ENCODE peak calls at places on chromosomes 2 and 18, in six cellular contexts. One of them, this sample, is unnamed.

GRCh38 chr18:68244786-68245185 is 470.1 kb downstream of the TMX3 start:
- DNase-seq in mesothelial cell of epicardium: no peak
- DNase-seq in GM12864: no peak
- DNase-seq in upper lobe of left lung: no peak
- DNase-seq in heart left ventricle: no peak
- DNase-seq in pancreas: no peak
- DNase-seq in this sample: no peak

GRCh38 chr2:58950795-58951462 is 709.8 kb upstream of the FANCL start:
- DNase-seq in upper lobe of left lung: no peak
- DNase-seq in pancreas: no peak
- DNase-seq in heart left ventricle: no peak
- DNase-seq in GM12864: no peak
- DNase-seq in mesothelial cell of epicardium: no peak
- DNase-seq in this sample: no peak

GRCh38 chr18:80246656-80247402 is 485 bp downstream of the PARD6G start:
- DNase-seq in GM12864: no peak
- DNase-seq in pancreas: no peak
- DNase-seq in heart left ventricle: no peak
- DNase-seq in upper lobe of left lung: peak; percentile 89
- DNase-seq in mesothelial cell of epicardium: peak; percentile 68
- DNase-seq in this sample: peak; percentile 45

GRCh38 chr2:18790465-18791171 is 201.2 kb upstream of the NT5C1B start:
- DNase-seq in upper lobe of left lung: no peak
- DNase-seq in heart left ventricle: no peak
- DNase-seq in mesothelial cell of epicardium: no peak
- DNase-seq in GM12864: no peak
- DNase-seq in pancreas: no peak
- DNase-seq in this sample: no peak

GRCh38 chr18:2589345-2590060 is 18.1 kb downstream of the NDC80 start:
- DNase-seq in mesothelial cell of epicardium: no peak
- DNase-seq in pancreas: no peak
- DNase-seq in upper lobe of left lung: no peak
- DNase-seq in GM12864: no peak
- DNase-seq in heart left ventricle: no peak
- DNase-seq in this sample: no peak

GRCh38 chr2:1571477-1572417 is 158.5 kb downstream of the TPO start:
- DNase-seq in upper lobe of left lung: no peak
- DNase-seq in mesothelial cell of epicardium: peak; percentile 7
- DNase-seq in heart left ventricle: no peak
- DNase-seq in GM12864: no peak
- DNase-seq in pancreas: no peak
- DNase-seq in this sample: no peak

GRCh38 chr18:56431551-56431950 is 206.8 kb downstream of the TXNL1 start:
- DNase-seq in GM12864: no peak
- DNase-seq in upper lobe of left lung: no peak
- DNase-seq in heart left ventricle: no peak
- DNase-seq in pancreas: peak; percentile 46
- DNase-seq in mesothelial cell of epicardium: no peak
- DNase-seq in this sample: no peak

GRCh38 chr2:240462073-240462703 is 26.7 kb downstream of the GPC1 start:
- DNase-seq in heart left ventricle: peak; percentile 42
- DNase-seq in GM12864: no peak
- DNase-seq in pancreas: peak; percentile 8
- DNase-seq in upper lobe of left lung: peak; percentile 79
- DNase-seq in mesothelial cell of epicardium: peak; percentile 33
- DNase-seq in this sample: no peak

GRCh38 chr2:143968860-143969259 is 551.1 kb downstream of the ZEB2 start:
- DNase-seq in mesothelial cell of epicardium: no peak
- DNase-seq in pancreas: no peak
- DNase-seq in heart left ventricle: no peak
- DNase-seq in GM12864: no peak
- DNase-seq in upper lobe of left lung: no peak
- DNase-seq in this sample: no peak

GRCh38 chr2:8457092-8457481 is 224.8 kb upstream of the ID2 start:
- DNase-seq in GM12864: no peak
- DNase-seq in heart left ventricle: peak; percentile 62
- DNase-seq in pancreas: peak; percentile 33
- DNase-seq in upper lobe of left lung: peak; percentile 86
- DNase-seq in mesothelial cell of epicardium: no peak
- DNase-seq in this sample: no peak

GRCh38 chr2:107545851-107546250 is 280.8 kb upstream of the RGPD4 start:
- DNase-seq in heart left ventricle: no peak
- DNase-seq in mesothelial cell of epicardium: no peak
- DNase-seq in upper lobe of left lung: no peak
- DNase-seq in GM12864: no peak
- DNase-seq in pancreas: no peak
- DNase-seq in this sample: no peak

GRCh38 chr2:233807215-233807865 is 29.2 kb downstream of the MROH2A start:
- DNase-seq in pancreas: peak; percentile 2
- DNase-seq in heart left ventricle: no peak
- DNase-seq in mesothelial cell of epicardium: peak; percentile 25
- DNase-seq in GM12864: no peak
- DNase-seq in upper lobe of left lung: no peak
- DNase-seq in this sample: no peak

GRCh38 chr2:190180313-190181065 is 118.0 kb upstream of the MSTN start:
- DNase-seq in GM12864: peak; percentile 43
- DNase-seq in mesothelial cell of epicardium: peak; percentile 48
- DNase-seq in pancreas: peak; percentile 79
- DNase-seq in upper lobe of left lung: peak; percentile 90
- DNase-seq in heart left ventricle: peak; percentile 85
- DNase-seq in this sample: peak; percentile 45

GRCh38 chr2:45699032-45699658 is 47.7 kb downstream of the PRKCE start:
- DNase-seq in pancreas: no peak
- DNase-seq in upper lobe of left lung: no peak
- DNase-seq in GM12864: no peak
- DNase-seq in mesothelial cell of epicardium: no peak
- DNase-seq in heart left ventricle: no peak
- DNase-seq in this sample: no peak

GRCh38 chr2:182055993-182056392 is 70.3 kb downstream of the PPP1R1C start:
- DNase-seq in heart left ventricle: no peak
- DNase-seq in pancreas: no peak
- DNase-seq in mesothelial cell of epicardium: no peak
- DNase-seq in GM12864: no peak
- DNase-seq in upper lobe of left lung: no peak
- DNase-seq in this sample: no peak

GRCh38 chr2:166516712-166517303 is 22.8 kb upstream of the SCN7A start:
- DNase-seq in mesothelial cell of epicardium: no peak
- DNase-seq in GM12864: no peak
- DNase-seq in heart left ventricle: no peak
- DNase-seq in upper lobe of left lung: no peak
- DNase-seq in pancreas: peak; percentile 31
- DNase-seq in this sample: peak; percentile 42

GRCh38 chr2:86238354-86238753 is 39.1 kb downstream of the MRPL35 start:
- DNase-seq in pancreas: no peak
- DNase-seq in upper lobe of left lung: no peak
- DNase-seq in GM12864: peak; percentile 51
- DNase-seq in heart left ventricle: no peak
- DNase-seq in mesothelial cell of epicardium: no peak
- DNase-seq in this sample: no peak

GRCh38 chr18:24126155-24126947 is 12.5 kb upstream of the CABYR start:
- DNase-seq in heart left ventricle: no peak
- DNase-seq in pancreas: no peak
- DNase-seq in GM12864: no peak
- DNase-seq in mesothelial cell of epicardium: no peak
- DNase-seq in upper lobe of left lung: no peak
- DNase-seq in this sample: no peak

GRCh38 chr2:99729104-99729503 is 239.3 kb upstream of the REV1 start:
- DNase-seq in mesothelial cell of epicardium: no peak
- DNase-seq in heart left ventricle: no peak
- DNase-seq in upper lobe of left lung: no peak
- DNase-seq in GM12864: no peak
- DNase-seq in pancreas: no peak
- DNase-seq in this sample: no peak

GRCh38 chr18:9804517-9805104 is 81.2 kb upstream of the TXNDC2 start:
- DNase-seq in GM12864: no peak
- DNase-seq in pancreas: no peak
- DNase-seq in mesothelial cell of epicardium: no peak
- DNase-seq in upper lobe of left lung: no peak
- DNase-seq in heart left ventricle: no peak
- DNase-seq in this sample: no peak

GRCh38 chr2:74087696-74088095 is 60.0 kb downstream of the BOLA3 start:
- DNase-seq in heart left ventricle: peak; percentile 51
- DNase-seq in GM12864: no peak
- DNase-seq in mesothelial cell of epicardium: no peak
- DNase-seq in upper lobe of left lung: peak; percentile 53
- DNase-seq in pancreas: no peak
- DNase-seq in this sample: no peak

GRCh38 chr2:209498574-209498973 is 74.7 kb downstream of the MAP2 start:
- DNase-seq in pancreas: no peak
- DNase-seq in GM12864: no peak
- DNase-seq in heart left ventricle: no peak
- DNase-seq in upper lobe of left lung: no peak
- DNase-seq in mesothelial cell of epicardium: no peak
- DNase-seq in this sample: no peak

GRCh38 chr2:71783815-71784214 is 330.5 kb downstream of the DYSF start:
- DNase-seq in heart left ventricle: no peak
- DNase-seq in pancreas: no peak
- DNase-seq in GM12864: no peak
- DNase-seq in mesothelial cell of epicardium: no peak
- DNase-seq in upper lobe of left lung: no peak
- DNase-seq in this sample: no peak
- TF ChIP-seq CTCF in heart left ventricle: no peak
- TF ChIP-seq CTCF in pancreas: no peak
- TF ChIP-seq CTCF in GM12864: no peak
- TF ChIP-seq CTCF in mesothelial cell of epicardium: no peak
- TF ChIP-seq CTCF in upper lobe of left lung: no peak
- TF ChIP-seq CTCF in this sample: no peak

DNA sequence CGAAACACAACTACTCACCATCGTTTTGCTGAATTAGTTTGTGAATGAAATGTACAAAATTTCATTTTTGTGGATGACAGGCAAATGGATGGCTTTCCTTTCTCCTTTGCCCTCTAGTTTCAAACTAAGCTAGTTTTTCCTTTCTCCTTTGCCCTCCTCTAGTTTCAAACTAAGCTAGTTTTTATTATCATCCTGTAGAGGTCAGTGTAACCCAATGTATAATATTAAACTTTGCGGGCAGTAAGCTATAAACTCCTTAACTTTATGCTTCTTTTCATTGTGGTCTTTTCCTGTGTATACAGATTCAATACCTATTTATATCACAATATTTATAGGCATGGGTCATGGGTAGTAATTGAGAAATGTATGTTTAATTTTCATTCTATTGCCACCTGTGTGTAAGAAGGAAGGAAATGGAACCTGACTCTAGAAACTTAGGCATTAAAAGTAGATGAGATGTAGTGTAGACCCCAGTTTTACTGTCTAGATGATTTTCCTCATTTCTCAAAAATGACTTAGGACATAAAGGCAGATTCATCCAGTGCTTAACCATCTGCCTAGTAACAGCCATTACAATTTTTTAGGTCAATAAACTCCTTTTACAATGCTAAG is 58.1 kb downstream of the MAP3K19 start:
- DNase-seq in GM12864: no peak
- DNase-seq in upper lobe of left lung: no peak
- DNase-seq in mesothelial cell of epicardium: no peak
- DNase-seq in pancreas: no peak
- DNase-seq in heart left ventricle: no peak
- DNase-seq in this sample: no peak
- TF ChIP-seq CTCF in GM12864: peak; percentile 31
- TF ChIP-seq CTCF in upper lobe of left lung: no peak
- TF ChIP-seq CTCF in mesothelial cell of epicardium: peak; percentile 19
- TF ChIP-seq CTCF in pancreas: no peak
- TF ChIP-seq CTCF in heart left ventricle: peak; percentile 20
- TF ChIP-seq CTCF in this sample: peak; percentile 68

DNA sequence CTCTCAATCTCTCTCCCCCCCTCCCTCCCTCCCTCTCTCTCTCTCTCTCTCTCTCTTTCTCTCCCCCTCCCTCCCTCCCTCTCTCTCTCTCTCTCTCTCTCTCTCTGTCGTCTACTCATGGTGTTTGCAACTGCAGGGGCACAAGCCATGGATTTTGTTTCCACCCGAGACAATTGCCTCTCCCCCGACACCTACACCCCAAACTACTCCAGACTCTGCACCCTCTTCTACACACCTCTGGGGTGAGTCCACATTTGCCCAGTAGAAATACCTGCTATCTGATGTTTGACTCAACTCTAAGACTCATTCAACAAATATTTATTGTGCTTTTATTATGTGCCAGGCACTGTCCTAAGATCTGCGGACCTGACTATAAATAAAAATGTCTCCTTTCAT is 93.7 kb downstream of the TMEM17 start:
- DNase-seq in heart left ventricle: no peak
- DNase-seq in upper lobe of left lung: no peak
- DNase-seq in mesothelial cell of epicardium: no peak
- DNase-seq in pancreas: no peak
- DNase-seq in GM12864: no peak
- DNase-seq in this sample: no peak
- TF ChIP-seq CTCF in heart left ventricle: no peak
- TF ChIP-seq CTCF in upper lobe of left lung: peak; percentile 27
- TF ChIP-seq CTCF in mesothelial cell of epicardium: no peak
- TF ChIP-seq CTCF in pancreas: no peak
- TF ChIP-seq CTCF in GM12864: no peak
- TF ChIP-seq CTCF in this sample: peak; percentile 47

GRCh38 chr2:61995059-61995458 is 89.6 kb downstream of the COMMD1 start:
- DNase-seq in heart left ventricle: no peak
- DNase-seq in pancreas: no peak
- DNase-seq in upper lobe of left lung: no peak
- DNase-seq in mesothelial cell of epicardium: no peak
- DNase-seq in GM12864: no peak
- DNase-seq in this sample: no peak

GRCh38 chr2:61995515-61995914 is 90.0 kb downstream of the COMMD1 start:
- DNase-seq in heart left ventricle: no peak
- DNase-seq in upper lobe of left lung: no peak
- DNase-seq in GM12864: peak; percentile 61
- DNase-seq in pancreas: no peak
- DNase-seq in mesothelial cell of epicardium: no peak
- DNase-seq in this sample: no peak

GRCh38 chr2:62001431-62001830 is 96.0 kb downstream of the COMMD1 start:
- DNase-seq in GM12864: no peak
- DNase-seq in heart left ventricle: no peak
- DNase-seq in upper lobe of left lung: no peak
- DNase-seq in mesothelial cell of epicardium: no peak
- DNase-seq in pancreas: no peak
- DNase-seq in this sample: no peak

GRCh38 chr2:62000538-62000937 is 95.1 kb downstream of the COMMD1 start:
- DNase-seq in heart left ventricle: no peak
- DNase-seq in upper lobe of left lung: no peak
- DNase-seq in mesothelial cell of epicardium: no peak
- DNase-seq in GM12864: no peak
- DNase-seq in pancreas: no peak
- DNase-seq in this sample: no peak
- TF ChIP-seq CTCF in heart left ventricle: no peak
- TF ChIP-seq CTCF in upper lobe of left lung: no peak
- TF ChIP-seq CTCF in mesothelial cell of epicardium: no peak
- TF ChIP-seq CTCF in GM12864: no peak
- TF ChIP-seq CTCF in pancreas: no peak
- TF ChIP-seq CTCF in this sample: no peak

DNA sequence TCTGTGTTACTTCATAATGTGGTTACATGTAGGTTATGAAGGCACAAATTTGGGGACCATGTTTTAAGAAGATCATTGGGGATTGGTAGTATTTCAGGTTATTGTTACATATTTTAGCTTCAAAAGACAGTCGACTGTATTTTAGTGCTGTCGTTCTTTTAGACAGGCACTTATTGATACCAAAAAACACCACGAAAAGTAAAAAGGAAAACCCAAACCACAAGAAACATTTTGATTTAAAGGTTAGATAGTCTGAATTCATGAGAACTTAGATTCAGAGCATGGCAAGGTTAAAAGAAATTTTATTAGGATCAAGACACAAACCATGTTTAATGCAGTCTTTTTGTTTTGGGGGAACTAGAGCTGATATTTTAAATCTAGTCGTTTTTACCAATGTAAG is 209.0 kb downstream of the CAMKMT start:
- DNase-seq in pancreas: no peak
- DNase-seq in GM12864: no peak
- DNase-seq in mesothelial cell of epicardium: no peak
- DNase-seq in heart left ventricle: no peak
- DNase-seq in upper lobe of left lung: no peak
- DNase-seq in this sample: no peak
- TF ChIP-seq CTCF in pancreas: no peak
- TF ChIP-seq CTCF in GM12864: no peak
- TF ChIP-seq CTCF in mesothelial cell of epicardium: no peak
- TF ChIP-seq CTCF in heart left ventricle: no peak
- TF ChIP-seq CTCF in upper lobe of left lung: no peak
- TF ChIP-seq CTCF in this sample: no peak